ENCODE peak calls at places on chromosomes 12 and 14, in five cellular contexts. One of them, this sample, is unnamed. For H3K27me3, the result is how much of the 10 kb centered on the place peaks cover.

GRCh38 chr12:70754330-70754741 is 117.1 kb upstream of the PTPRB start:
- DNase-seq in neural progenitor cell: no peak
- DNase-seq in right atrium auricular region: no peak
- DNase-seq in cardiac muscle cell: no peak
- DNase-seq in lower lobe of right lung: no peak
- DNase-seq in this sample: no peak

GRCh38 chr12:14723763-14724162 is 27.4 kb upstream of the GUCY2C start:
- DNase-seq in right atrium auricular region: peak
- DNase-seq in neural progenitor cell: peak
- DNase-seq in cardiac muscle cell: peak
- DNase-seq in lower lobe of right lung: no peak
- DNase-seq in this sample: peak

GRCh38 chr14:53715390-53715730 is 241.3 kb downstream of the BMP4 start:
- DNase-seq in neural progenitor cell: no peak
- DNase-seq in right atrium auricular region: no peak
- DNase-seq in lower lobe of right lung: no peak
- DNase-seq in cardiac muscle cell: peak
- DNase-seq in this sample: no peak

GRCh38 chr12:22321620-22322019 is 12.9 kb downstream of the ST8SIA1 start:
- DNase-seq in neural progenitor cell: peak
- DNase-seq in lower lobe of right lung: peak
- DNase-seq in right atrium auricular region: no peak
- DNase-seq in cardiac muscle cell: peak
- DNase-seq in this sample: peak

GRCh38 chr14:55438066-55438683 is 2.2 kb downstream of the TBPL2 start:
- DNase-seq in lower lobe of right lung: no peak
- DNase-seq in neural progenitor cell: peak
- DNase-seq in right atrium auricular region: no peak
- DNase-seq in cardiac muscle cell: peak
- DNase-seq in this sample: no peak

GRCh38 chr12:52148541-52149181 is 43.2 kb downstream of the KRT80 start:
- DNase-seq in lower lobe of right lung: peak
- DNase-seq in cardiac muscle cell: no peak
- DNase-seq in neural progenitor cell: no peak
- DNase-seq in right atrium auricular region: no peak
- DNase-seq in this sample: no peak

GRCh38 chr12:122079532-122080081 is 1.1 kb downstream of the MLXIP start:
- DNase-seq in neural progenitor cell: no peak
- DNase-seq in cardiac muscle cell: no peak
- DNase-seq in right atrium auricular region: no peak
- DNase-seq in lower lobe of right lung: no peak
- DNase-seq in this sample: no peak

GRCh38 chr14:61388173-61388975 is 67.0 kb downstream of the PRKCH start:
- DNase-seq in cardiac muscle cell: peak
- DNase-seq in neural progenitor cell: no peak
- DNase-seq in lower lobe of right lung: no peak
- DNase-seq in right atrium auricular region: no peak
- DNase-seq in this sample: no peak

GRCh38 chr12:70815056-70815455 is 105.5 kb downstream of the PTPRR start:
- DNase-seq in lower lobe of right lung: no peak
- DNase-seq in cardiac muscle cell: no peak
- DNase-seq in right atrium auricular region: no peak
- DNase-seq in neural progenitor cell: no peak
- DNase-seq in this sample: no peak

GRCh38 chr14:73887704-73888459 is 1.2 kb downstream of the ZNF410 start:
- DNase-seq in lower lobe of right lung: no peak
- DNase-seq in right atrium auricular region: no peak
- DNase-seq in cardiac muscle cell: no peak
- DNase-seq in neural progenitor cell: no peak
- DNase-seq in this sample: no peak

GRCh38 chr12:31235868-31236395 is 90.0 kb downstream of the SINHCAF start:
- DNase-seq in cardiac muscle cell: no peak
- DNase-seq in neural progenitor cell: no peak
- DNase-seq in lower lobe of right lung: no peak
- DNase-seq in right atrium auricular region: no peak
- DNase-seq in this sample: no peak

GRCh38 chr14:100644383-100644782 is 57.2 kb upstream of the BEGAIN start:
- DNase-seq in right atrium auricular region: no peak
- DNase-seq in neural progenitor cell: no peak
- DNase-seq in cardiac muscle cell: no peak
- DNase-seq in lower lobe of right lung: no peak
- DNase-seq in this sample: no peak
- TF ChIP-seq CTCF in right atrium auricular region: no peak
- TF ChIP-seq CTCF in neural progenitor cell: no peak
- TF ChIP-seq CTCF in cardiac muscle cell: no peak
- TF ChIP-seq CTCF in lower lobe of right lung: no peak
- TF ChIP-seq CTCF in this sample: no peak

GRCh38 chr12:53739285-53740129 is 12.3 kb upstream of the CALCOCO1 start:
- DNase-seq in lower lobe of right lung: no peak
- DNase-seq in cardiac muscle cell: no peak
- DNase-seq in neural progenitor cell: no peak
- DNase-seq in right atrium auricular region: no peak
- DNase-seq in this sample: no peak
- H3K27me3 ChIP-seq in lower lobe of right lung: half or more
- H3K27me3 ChIP-seq in cardiac muscle cell: half or more
- H3K27me3 ChIP-seq in neural progenitor cell: half or more
- H3K27me3 ChIP-seq in right atrium auricular region: under half
- H3K27me3 ChIP-seq in this sample: half or more

DNA sequence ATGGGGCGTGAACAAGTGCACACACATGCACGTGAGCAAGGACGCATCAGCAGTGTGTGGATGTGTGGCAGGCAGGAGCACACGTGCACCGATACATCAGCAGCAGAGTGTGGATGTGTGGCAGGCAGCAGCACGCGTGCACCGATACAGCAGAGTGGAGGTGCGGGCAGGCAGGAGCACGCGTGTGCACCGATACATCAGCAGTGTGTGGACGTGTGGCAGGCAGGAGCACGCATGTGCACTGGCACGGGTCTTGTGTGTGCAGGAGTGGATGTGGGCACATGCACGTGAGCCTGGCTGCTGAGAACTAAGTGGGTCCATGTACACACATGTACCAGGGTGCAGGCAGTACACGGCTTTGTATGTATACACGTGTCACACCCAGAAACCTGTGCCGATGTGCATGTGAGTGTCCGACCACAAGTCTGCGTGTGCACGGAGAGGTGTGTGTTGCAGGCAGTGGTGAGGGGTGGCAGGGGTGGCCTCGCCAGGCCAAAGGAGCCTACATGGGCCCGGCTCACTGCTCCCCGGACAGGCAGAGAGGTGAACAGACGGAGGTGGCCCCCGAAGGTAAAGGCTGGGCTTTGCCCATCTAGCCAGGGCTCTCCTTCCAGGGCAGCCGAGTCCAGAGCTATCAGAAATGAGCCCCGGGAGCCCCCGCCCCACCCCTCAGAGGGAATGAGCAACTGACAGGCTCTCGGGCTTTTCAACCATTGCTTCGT is 53.9 kb downstream of the RFLNA start:
- DNase-seq in neural progenitor cell: no peak
- DNase-seq in cardiac muscle cell: no peak
- DNase-seq in right atrium auricular region: no peak
- DNase-seq in lower lobe of right lung: no peak
- DNase-seq in this sample: no peak
- TF ChIP-seq CTCF in neural progenitor cell: no peak
- TF ChIP-seq CTCF in cardiac muscle cell: no peak
- TF ChIP-seq CTCF in right atrium auricular region: no peak
- TF ChIP-seq CTCF in lower lobe of right lung: no peak
- TF ChIP-seq CTCF in this sample: no peak

GRCh38 chr12:3490848-3491382 is at the start of gene PRMT8:
- DNase-seq in lower lobe of right lung: no peak
- DNase-seq in neural progenitor cell: peak
- DNase-seq in right atrium auricular region: no peak
- DNase-seq in cardiac muscle cell: peak
- DNase-seq in this sample: no peak

GRCh38 chr12:3496964-3497363 is 6.0 kb downstream of the PRMT8 start:
- DNase-seq in lower lobe of right lung: no peak
- DNase-seq in right atrium auricular region: no peak
- DNase-seq in cardiac muscle cell: no peak
- DNase-seq in neural progenitor cell: peak
- DNase-seq in this sample: no peak

GRCh38 chr12:3491938-3492867 is 1.2 kb downstream of the PRMT8 start:
- DNase-seq in neural progenitor cell: peak
- DNase-seq in cardiac muscle cell: peak
- DNase-seq in right atrium auricular region: no peak
- DNase-seq in lower lobe of right lung: peak
- DNase-seq in this sample: peak

GRCh38 chr12:3492868-3493224 is 1.8 kb downstream of the PRMT8 start:
- DNase-seq in cardiac muscle cell: no peak
- DNase-seq in neural progenitor cell: no peak
- DNase-seq in lower lobe of right lung: no peak
- DNase-seq in right atrium auricular region: no peak
- DNase-seq in this sample: no peak

GRCh38 chr12:3493225-3494049 is 2.4 kb downstream of the PRMT8 start:
- DNase-seq in neural progenitor cell: peak
- DNase-seq in lower lobe of right lung: no peak
- DNase-seq in right atrium auricular region: no peak
- DNase-seq in cardiac muscle cell: no peak
- DNase-seq in this sample: no peak
- H3K27me3 ChIP-seq in neural progenitor cell: half or more
- H3K27me3 ChIP-seq in lower lobe of right lung: half or more
- H3K27me3 ChIP-seq in right atrium auricular region: under half
- H3K27me3 ChIP-seq in cardiac muscle cell: half or more
- H3K27me3 ChIP-seq in this sample: half or more

DNA sequence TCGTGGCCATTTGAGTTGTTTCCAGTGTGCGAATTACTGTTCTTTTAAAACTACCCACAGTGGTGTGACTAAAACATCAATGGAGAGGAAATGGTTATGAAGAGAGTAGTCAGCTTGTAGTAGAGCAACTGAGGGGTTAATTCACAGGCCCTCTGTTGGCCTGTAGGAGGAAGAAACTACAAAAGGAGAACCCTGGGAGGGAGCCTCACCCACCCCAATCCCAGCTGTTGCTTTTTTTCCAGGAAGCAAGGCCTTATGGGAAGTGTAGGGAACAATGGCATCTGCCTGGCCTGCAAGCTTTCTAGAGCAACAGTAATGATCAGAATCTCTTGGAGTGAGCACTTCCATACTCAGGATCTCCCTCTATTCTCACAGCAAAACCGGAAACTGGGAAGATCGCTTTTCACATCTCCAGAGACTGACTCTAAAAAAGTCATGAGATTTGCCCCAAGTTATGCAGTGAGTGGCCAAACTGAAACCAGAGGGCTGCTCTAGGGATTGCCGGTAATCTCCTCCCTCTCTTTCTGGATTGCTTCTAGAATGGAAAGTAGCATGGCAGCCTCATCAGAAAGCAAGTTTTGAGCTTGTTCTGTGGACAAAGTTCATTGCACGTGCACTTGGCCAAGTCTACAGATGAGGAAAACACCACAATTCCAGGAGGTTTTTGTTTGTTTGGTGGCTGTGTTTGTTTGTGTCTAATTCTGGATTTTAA is 125.2 kb upstream of the PWP1 start:
- DNase-seq in right atrium auricular region: no peak
- DNase-seq in cardiac muscle cell: no peak
- DNase-seq in neural progenitor cell: peak
- DNase-seq in lower lobe of right lung: no peak
- DNase-seq in this sample: no peak
- TF ChIP-seq CTCF in right atrium auricular region: no peak
- TF ChIP-seq CTCF in cardiac muscle cell: no peak
- TF ChIP-seq CTCF in neural progenitor cell: peak
- TF ChIP-seq CTCF in lower lobe of right lung: no peak
- TF ChIP-seq CTCF in this sample: no peak

GRCh38 chr12:53986686-53987180 is 1.8 kb downstream of the HOXC10 start:
- DNase-seq in cardiac muscle cell: no peak
- DNase-seq in lower lobe of right lung: no peak
- DNase-seq in right atrium auricular region: no peak
- DNase-seq in neural progenitor cell: no peak
- DNase-seq in this sample: no peak

GRCh38 chr12:53989227-53990113 is 4.5 kb downstream of the HOXC10 start:
- DNase-seq in right atrium auricular region: no peak
- DNase-seq in lower lobe of right lung: no peak
- DNase-seq in cardiac muscle cell: peak
- DNase-seq in neural progenitor cell: peak
- DNase-seq in this sample: no peak

GRCh38 chr12:53990311-53991076 is 5.5 kb downstream of the HOXC10 start:
- DNase-seq in right atrium auricular region: no peak
- DNase-seq in neural progenitor cell: no peak
- DNase-seq in lower lobe of right lung: no peak
- DNase-seq in cardiac muscle cell: no peak
- DNase-seq in this sample: no peak

GRCh38 chr12:53987748-53988147 is 2.8 kb downstream of the HOXC10 start:
- DNase-seq in neural progenitor cell: no peak
- DNase-seq in lower lobe of right lung: no peak
- DNase-seq in cardiac muscle cell: no peak
- DNase-seq in right atrium auricular region: no peak
- DNase-seq in this sample: no peak

DNA sequence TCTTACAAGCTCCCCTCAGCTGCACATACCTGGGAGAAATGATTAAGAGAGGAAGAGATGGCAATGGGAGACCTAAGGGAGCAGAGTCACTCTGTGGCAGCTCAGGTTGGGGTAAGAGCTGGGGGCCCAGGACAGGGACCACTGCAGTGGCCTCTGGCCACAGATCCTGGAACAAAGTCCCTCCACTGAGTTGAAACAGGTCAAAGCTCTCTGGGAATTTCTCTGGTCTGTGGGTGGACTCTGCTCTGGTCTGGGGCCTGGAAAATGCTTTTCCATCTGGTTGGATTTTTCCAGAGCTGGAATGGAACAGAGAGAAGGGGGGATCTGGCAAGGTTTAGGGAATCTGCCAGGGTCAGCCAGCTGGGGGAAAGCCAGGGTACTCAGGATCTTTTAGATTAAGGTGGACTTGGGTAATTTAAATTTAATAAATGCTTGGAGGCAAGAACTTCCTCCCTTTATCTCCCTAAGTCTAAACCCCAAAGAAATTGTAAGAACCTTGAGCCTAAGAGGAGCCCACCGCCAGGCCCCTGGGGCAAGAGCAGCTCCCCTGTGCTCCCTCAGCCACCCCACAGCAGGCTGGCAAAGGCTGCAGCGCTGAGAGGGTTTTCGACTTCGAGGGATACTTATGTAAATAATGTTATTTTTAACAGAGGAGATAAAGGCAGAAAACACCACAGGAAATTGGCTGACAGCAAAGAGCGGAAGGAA is 3.7 kb downstream of the HOXC10 start:
- DNase-seq in neural progenitor cell: no peak
- DNase-seq in lower lobe of right lung: no peak
- DNase-seq in right atrium auricular region: no peak
- DNase-seq in cardiac muscle cell: no peak
- DNase-seq in this sample: no peak
- H3K27me3 ChIP-seq in neural progenitor cell: half or more
- H3K27me3 ChIP-seq in lower lobe of right lung: half or more
- H3K27me3 ChIP-seq in right atrium auricular region: half or more
- H3K27me3 ChIP-seq in cardiac muscle cell: half or more
- H3K27me3 ChIP-seq in this sample: half or more